ENCODE peak calls at places on chromosome 15, in six cellular contexts. U is lower lobe of right lung, M is heart left ventricle, T is GM12865, K is adrenal gland, I is ovary. L is an unnamed sample.

GRCh38 chr15:61483599-61483998 is 254.5 kb upstream of the RORA start:
- DNase-seq in U (no peak), M (no peak), T (no peak), K (no peak), I (no peak), L (no peak)

GRCh38 chr15:72389231-72389630 is 8.9 kb upstream of the TMEM202 start:
- DNase-seq in U (no peak), M (no peak), T (no peak), K (no peak), I (no peak), L (no peak)

GRCh38 chr15:21260966-21261395 is 179.3 kb downstream of the POTEB3 start:
- DNase-seq in U (peak; percentile 53), M (peak; percentile 29), T (no peak), K (no peak), I (peak; percentile 13), L (peak; percentile 33)

GRCh38 chr15:70235347-70235746 is 137.6 kb upstream of the TLE3 start:
- DNase-seq in U (no peak), M (no peak), T (no peak), K (no peak), I (no peak), L (no peak)

GRCh38 chr15:97955040-97955439 is 5.5 kb upstream of the ARRDC4 start:
- DNase-seq in U (no peak), M (no peak), T (no peak), K (no peak), I (no peak), L (no peak)

GRCh38 chr15:52567886-52568568 is 803 bp downstream of the ARPP19 start:
- DNase-seq in U (peak; percentile 53), M (no peak), T (peak; percentile 51), K (peak; percentile 43), I (no peak), L (no peak)

GRCh38 chr15:39135989-39136388 is 444.9 kb upstream of the THBS1 start:
- DNase-seq in U (no peak), M (no peak), T (no peak), K (no peak), I (no peak), L (no peak)

GRCh38 chr15:43440721-43441281 is 52.2 kb downstream of the TP53BP1 start:
- DNase-seq in U (no peak), M (peak; percentile 31), T (peak; percentile 57), K (peak; percentile 59), I (no peak), L (peak; percentile 61)

GRCh38 chr15:43133429-43134156 is at the start of gene TMEM62:
- DNase-seq in U (peak; percentile 95), M (peak; percentile 90), T (peak; percentile 94), K (peak; percentile 84), I (peak; percentile 65), L (no peak)

GRCh38 chr15:38652183-38652794 is 87.7 kb upstream of the RASGRP1 start:
- DNase-seq in U (no peak), M (no peak), T (no peak), K (no peak), I (no peak), L (no peak)

DNA sequence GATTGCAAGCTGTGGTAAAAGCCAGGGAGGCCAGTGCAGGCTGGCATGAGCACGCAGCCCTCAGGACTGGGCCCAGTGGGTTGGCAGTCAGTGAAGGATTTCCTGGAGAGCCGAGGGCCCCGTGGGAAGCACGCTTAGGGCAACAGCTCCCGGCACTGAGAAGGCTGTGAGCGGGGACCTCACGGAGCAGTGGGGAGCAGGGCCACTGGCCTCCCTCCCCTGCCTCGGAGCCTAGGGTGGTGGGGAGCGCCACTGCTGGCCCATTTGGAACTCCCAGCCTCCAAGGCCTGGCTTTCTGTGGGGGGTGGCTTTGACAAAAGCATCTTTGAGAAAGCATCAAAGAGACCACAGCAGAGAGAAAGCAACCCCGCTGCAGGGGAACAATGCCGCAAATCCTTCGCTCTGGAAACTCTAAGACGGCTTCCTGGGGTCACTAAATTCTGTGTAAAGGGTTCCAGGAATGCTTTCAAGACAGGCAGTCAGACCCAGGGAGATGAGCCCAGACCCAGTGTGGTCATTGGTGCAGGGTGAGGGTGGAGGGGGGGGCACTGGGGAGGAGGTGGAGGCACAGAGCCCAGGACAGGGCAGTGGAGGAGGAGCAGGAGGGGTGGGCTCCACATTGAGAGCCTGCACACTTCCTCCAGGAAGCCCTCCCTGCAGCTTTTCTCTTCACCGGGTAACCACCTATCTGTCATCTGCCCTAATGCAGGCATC is 9.5 kb upstream of the APBA2 start:
- DNase-seq in U (no peak), M (no peak), T (no peak), K (no peak), I (no peak), L (no peak)
- H3K4me3 ChIP-seq in U (no peak overlapping the region), M (no peak overlapping the region), T (no peak overlapping the region), K (no peak overlapping the region), I (no peak overlapping the region), L (no peak overlapping the region)

GRCh38 chr15:26352909-26353308 is 420.0 kb downstream of the GABRB3 start:
- DNase-seq in U (no peak), M (no peak), T (no peak), K (no peak), I (no peak), L (no peak)
- H3K4me3 ChIP-seq in U (no peak overlapping the region), M (no peak overlapping the region), T (no peak overlapping the region), K (no peak overlapping the region), I (no peak overlapping the region), L (no peak overlapping the region)

DNA sequence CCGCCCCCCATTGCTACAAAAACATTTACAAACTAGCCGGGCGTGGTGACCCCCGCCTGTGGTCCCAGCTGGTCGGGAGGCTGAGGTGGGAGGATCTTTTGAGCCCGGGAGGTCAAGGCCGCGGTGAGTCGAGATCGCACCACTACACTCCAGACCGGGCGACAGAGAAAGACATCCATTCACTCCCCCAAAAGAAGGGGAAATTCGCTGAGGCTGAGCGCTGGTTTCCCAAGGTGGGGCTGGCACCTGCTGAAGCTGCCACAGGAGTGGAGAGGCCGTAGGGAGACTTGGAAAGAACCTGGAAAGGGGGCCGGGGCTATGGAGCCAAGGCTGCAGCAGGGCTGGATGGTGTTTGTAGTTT is 735 bp upstream of the CRTC3 start:
- DNase-seq in U (no peak), M (no peak), T (no peak), K (no peak), I (no peak), L (no peak)
- H3K4me3 ChIP-seq in U (peak overlapping the region; percentile 89), M (peak overlapping the region; percentile 71), T (peak overlapping the region; percentile 72), K (peak overlapping the region; percentile 78), I (no peak overlapping the region), L (peak overlapping the region; percentile 56)

DNA sequence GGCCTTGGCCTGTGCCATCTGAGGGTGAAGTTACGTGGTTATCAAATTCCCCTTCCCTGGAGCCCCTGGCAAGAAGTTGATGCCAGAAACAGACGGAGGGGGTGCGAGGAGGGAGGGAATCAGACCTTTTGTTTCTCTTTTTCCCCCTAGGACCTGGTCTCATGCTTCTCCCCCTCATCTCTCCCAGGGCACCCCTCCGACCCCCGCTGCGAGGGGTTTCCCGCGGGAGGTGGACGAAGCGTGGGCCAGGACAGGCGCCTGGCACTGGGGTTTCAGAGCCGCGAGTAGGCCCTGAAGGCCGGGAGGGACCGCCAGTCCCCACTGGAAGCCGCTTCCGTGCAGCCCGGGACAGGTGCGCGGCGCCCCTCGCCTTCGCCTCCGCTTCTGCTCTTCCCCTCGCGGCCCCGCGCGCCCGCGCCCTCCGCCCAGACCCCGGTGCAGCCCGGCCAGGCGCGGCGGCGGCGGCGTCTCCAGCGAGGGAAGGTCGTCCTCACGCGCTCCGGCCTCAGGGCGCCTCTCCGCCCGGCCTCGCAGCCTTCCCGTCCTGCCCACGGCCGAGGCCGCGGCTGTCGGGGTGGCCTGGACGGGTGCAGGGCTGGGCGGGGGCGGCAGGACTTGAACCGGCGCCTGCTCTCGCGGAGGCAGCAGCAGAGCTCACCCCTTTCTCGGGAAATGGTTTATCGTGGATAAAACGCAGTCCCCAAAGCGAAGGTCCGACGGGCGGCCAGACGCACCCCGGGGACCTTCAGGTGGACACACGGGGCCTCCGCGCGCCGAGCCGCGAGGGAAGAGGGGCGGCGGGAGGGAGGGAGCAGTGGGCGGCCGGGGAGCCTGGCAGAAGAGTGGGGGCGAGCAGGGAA is 31.5 kb upstream of the ADAMTS17 start:
- DNase-seq in U (no peak), M (no peak), T (no peak), K (no peak), I (peak; percentile 21), L (no peak)
- H3K4me3 ChIP-seq in U (peak overlapping the region; percentile 47), M (peak overlapping the region; percentile 17), T (no peak overlapping the region), K (peak overlapping the region; percentile 57), I (peak overlapping the region; percentile 52), L (no peak overlapping the region)

GRCh38 chr15:74870496-74871213 is 2.5 kb downstream of the SCAMP2 start:
- DNase-seq in U (no peak), M (no peak), T (peak; percentile 43), K (no peak), I (no peak), L (no peak)
- H3K4me3 ChIP-seq in U (peak overlapping the region; percentile 9), M (no peak overlapping the region), T (peak overlapping the region; percentile 99), K (peak overlapping the region; percentile 22), I (no peak overlapping the region), L (no peak overlapping the region)

DNA sequence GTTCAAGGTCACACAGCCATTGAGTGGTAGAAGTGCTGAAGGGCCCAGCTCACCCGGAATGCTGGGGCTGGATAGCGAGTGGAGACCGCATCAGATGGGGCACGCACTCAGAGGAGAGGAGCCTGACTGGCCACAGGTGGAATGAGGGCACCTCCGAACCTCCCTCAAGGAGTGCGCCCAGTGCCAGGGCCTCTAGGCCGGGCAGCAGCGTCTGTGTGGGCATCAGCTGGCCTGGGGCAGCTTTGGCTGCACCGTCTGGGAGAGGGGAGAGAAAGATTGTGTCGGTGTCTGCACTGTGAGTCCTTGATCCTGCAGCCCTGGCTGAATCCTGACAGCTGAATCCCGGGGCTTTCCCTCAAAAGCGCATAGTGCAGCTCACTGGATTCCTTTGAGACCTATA is 677 bp downstream of the ANKDD1A start:
- DNase-seq in U (no peak), M (no peak), T (no peak), K (no peak), I (no peak), L (no peak)
- H3K4me3 ChIP-seq in U (peak overlapping the region; percentile 61), M (peak overlapping the region; percentile 63), T (no peak overlapping the region), K (peak overlapping the region; percentile 83), I (peak overlapping the region; percentile 54), L (no peak overlapping the region)

GRCh38 chr15:56249080-56249479 is 5.4 kb upstream of the RFX7 start:
- DNase-seq in U (no peak), M (no peak), T (peak; percentile 70), K (no peak), I (no peak), L (peak; percentile 47)

GRCh38 chr15:56247266-56247665 is 3.6 kb upstream of the RFX7 start:
- DNase-seq in U (no peak), M (no peak), T (no peak), K (no peak), I (no peak), L (no peak)

GRCh38 chr15:56250626-56251025 is 6.9 kb upstream of the RFX7 start:
- DNase-seq in U (no peak), M (no peak), T (no peak), K (no peak), I (no peak), L (no peak)

GRCh38 chr15:56245871-56246814 is 2.5 kb upstream of the RFX7 start:
- DNase-seq in U (peak; percentile 93), M (peak; percentile 90), T (peak; percentile 96), K (peak; percentile 89), I (peak; percentile 82), L (peak; percentile 96)

DNA sequence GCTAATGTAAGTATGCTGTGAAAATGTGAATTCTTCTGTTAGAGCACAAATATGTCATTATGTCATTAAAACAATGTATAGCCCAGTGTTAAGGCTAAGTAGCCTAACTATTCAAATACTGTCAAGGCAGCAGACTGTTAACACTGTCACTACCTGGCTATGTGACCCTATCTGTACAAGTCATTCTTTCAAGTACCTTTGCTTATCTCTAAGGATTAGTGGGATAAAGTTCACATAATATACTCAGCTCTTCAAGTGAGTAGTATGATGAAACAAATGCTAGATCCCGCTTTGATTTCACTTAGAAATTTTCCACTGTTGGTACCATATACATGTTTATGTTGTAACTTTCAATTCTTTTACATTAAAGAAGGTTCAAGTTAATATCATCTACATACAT is 4.6 kb upstream of the RFX7 start:
- DNase-seq in U (no peak), M (no peak), T (no peak), K (no peak), I (no peak), L (no peak)
- H3K4me3 ChIP-seq in U (no peak overlapping the region), M (no peak overlapping the region), T (no peak overlapping the region), K (no peak overlapping the region), I (no peak overlapping the region), L (no peak overlapping the region)

L was measured in Jurkat, Clone E6-1.